ENCODE peak calls at places on chromosomes 3 and 15, in five cellular contexts. J, C, T, R and B are unnamed samples.

GRCh38 chr15:68307131-68307928 is 29.8 kb downstream of the FEM1B start:
- DNase-seq in J (no peak), C (no peak), T (no peak), R (no peak), B (no peak)

GRCh38 chr3:105334138-105334882 is 32.4 kb upstream of the ALCAM start:
- DNase-seq in J (peak; percentile 36), C (no peak), T (no peak), R (no peak), B (no peak)

GRCh38 chr3:113531826-113532697 is at the start of gene SIDT1:
- DNase-seq in J (no peak), C (peak; percentile 16), T (no peak), R (peak; percentile 17), B (no peak)

GRCh38 chr3:63135362-63135761 is 142.7 kb upstream of the SYNPR start:
- DNase-seq in J (no peak), C (no peak), T (no peak), R (no peak), B (no peak)

GRCh38 chr3:67031986-67032385 is 33.9 kb downstream of the KBTBD8 start:
- DNase-seq in J (no peak), C (no peak), T (no peak), R (no peak), B (no peak)

GRCh38 chr3:52367891-52368880 is 52.1 kb downstream of the DNAH1 start:
- DNase-seq in J (no peak), C (no peak), T (no peak), R (no peak), B (no peak)

GRCh38 chr15:96046620-96047240 is 283.8 kb upstream of the NR2F2 start:
- DNase-seq in J (no peak), C (no peak), T (no peak), R (no peak), B (no peak)

GRCh38 chr3:146339262-146339808 is 88.4 kb upstream of the PLSCR4 start:
- DNase-seq in J (peak; percentile 46), C (no peak), T (no peak), R (no peak), B (no peak)

GRCh38 chr3:35448121-35448520 is 191.2 kb upstream of the ARPP21 start:
- DNase-seq in J (no peak), C (no peak), T (no peak), R (no peak), B (no peak)

GRCh38 chr3:49181351-49181750 is 10.0 kb downstream of the KLHDC8B start:
- DNase-seq in J (no peak), C (no peak), T (no peak), R (no peak), B (no peak)

GRCh38 chr15:99441871-99442267 is 123.9 kb upstream of the MEF2A start:
- DNase-seq in J (no peak), C (no peak), T (no peak), R (no peak), B (no peak)

GRCh38 chr3:156036258-156037053 is 83.9 kb upstream of the KCNAB1 start:
- DNase-seq in J (no peak), C (no peak), T (no peak), R (no peak), B (no peak)

GRCh38 chr15:40010681-40011080 is 28.3 kb downstream of the SRP14 start:
- DNase-seq in J (peak; percentile 7), C (no peak), T (no peak), R (peak; percentile 62), B (peak; percentile 23)

GRCh38 chr3:111852540-111852939 is 6.5 kb upstream of the PHLDB2 start:
- DNase-seq in J (peak; percentile 52), C (peak; percentile 47), T (no peak), R (peak; percentile 42), B (no peak)

GRCh38 chr15:49863431-49864205 is 242.8 kb downstream of the DTWD1 start:
- DNase-seq in J (peak; percentile 91), C (no peak), T (no peak), R (peak; percentile 79), B (peak; percentile 66)

GRCh38 chr3:29718661-29719065 is 437.8 kb downstream of the RBMS3 start:
- DNase-seq in J (peak; percentile 24), C (no peak), T (no peak), R (peak; percentile 47), B (no peak)

GRCh38 chr3:105473521-105474223 is 107.0 kb downstream of the ALCAM start:
- DNase-seq in J (peak; percentile 79), C (peak; percentile 36), T (no peak), R (peak; percentile 70), B (peak; percentile 48)

GRCh38 chr15:55110446-55110845 is 86.3 kb downstream of the RSL24D1 start:
- DNase-seq in J (no peak), C (no peak), T (no peak), R (no peak), B (no peak)

GRCh38 chr3:178960191-178960590 is 111.4 kb downstream of the ZMAT3 start:
- DNase-seq in J (no peak), C (no peak), T (no peak), R (no peak), B (peak; percentile 3)

GRCh38 chr15:67341539-67341938 is 87.0 kb downstream of the IQCH start:
- DNase-seq in J (no peak), C (no peak), T (no peak), R (no peak), B (no peak)

GRCh38 chr15:63576441-63576840 is 20.7 kb upstream of the FBXL22 start:
- DNase-seq in J (no peak), C (peak; percentile 34), T (no peak), R (no peak), B (no peak)

GRCh38 chr15:45548753-45549520 is 26.4 kb upstream of the SLC30A4 start:
- DNase-seq in J (no peak), C (no peak), T (no peak), R (no peak), B (no peak)

GRCh38 chr15:65690778-65691177 is 69.0 kb downstream of the SLC24A1 start:
- DNase-seq in J (no peak), C (peak; percentile 14), T (no peak), R (peak; percentile 15), B (no peak)

GRCh38 chr3:27939940-27940339 is 217.8 kb upstream of the EOMES start:
- DNase-seq in J (peak; percentile 20), C (no peak), T (no peak), R (peak; percentile 45), B (no peak)

GRCh38 chr3:18841422-18842343 is 306.6 kb upstream of the KCNH8 start:
- DNase-seq in J (peak; percentile 43), C (no peak), T (no peak), R (peak; percentile 37), B (no peak)

GRCh38 chr15:66950114-66950513 is 115.3 kb upstream of the SMAD3 start:
- DNase-seq in J (no peak), C (no peak), T (no peak), R (no peak), B (no peak)

GRCh38 chr15:86164222-86164898 is 84.7 kb downstream of the AGBL1 start:
- DNase-seq in J (peak; percentile 12), C (no peak), T (peak; percentile 33), R (no peak), B (no peak)

GRCh38 chr3:37174532-37175126 is at the start of gene LRRFIP2:
- DNase-seq in J (peak; percentile 78), C (no peak), T (no peak), R (peak; percentile 56), B (no peak)

GRCh38 chr3:78926523-78926922 is 841.3 kb downstream of the ROBO1 start:
- DNase-seq in J (no peak), C (no peak), T (no peak), R (no peak), B (no peak)

GRCh38 chr15:59168536-59168935 is 38.1 kb upstream of the LDHAL6B start:
- DNase-seq in J (peak; percentile 40), C (no peak), T (no peak), R (peak; percentile 58), B (no peak)

DNA sequence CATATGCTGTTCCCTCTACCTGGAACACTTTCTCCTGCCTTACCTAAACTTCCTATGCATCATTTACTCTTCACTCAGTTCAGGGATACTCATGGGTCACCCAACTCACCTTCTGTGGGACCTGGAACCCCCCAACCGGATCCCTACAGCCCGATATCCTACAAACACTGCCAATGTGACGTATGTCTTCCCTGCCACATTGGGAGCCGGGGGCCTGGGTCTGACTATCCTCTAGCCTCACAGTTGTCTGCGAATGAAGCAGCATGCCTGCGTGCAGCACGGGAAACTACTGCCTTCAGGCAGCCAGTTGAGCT is 405 bp downstream of the NPRL2 start:
- DNase-seq in J (no peak), C (no peak), T (no peak), R (no peak), B (no peak)
- H3K4me3 ChIP-seq in J (peak overlapping the region; percentile 98), C (peak overlapping the region; percentile 72), T (peak overlapping the region; percentile 82), R (peak overlapping the region; percentile 98), B (peak overlapping the region; percentile 97)

GRCh38 chr3:44418549-44418948 is 58.9 kb downstream of the ZNF445 start:
- DNase-seq in J (no peak), C (no peak), T (no peak), R (no peak), B (no peak)
- TF ChIP-seq CTCF in J (peak; percentile 49), C (peak; percentile 24), T (no peak), R (peak; percentile 28), B (peak; percentile 38)

DNA sequence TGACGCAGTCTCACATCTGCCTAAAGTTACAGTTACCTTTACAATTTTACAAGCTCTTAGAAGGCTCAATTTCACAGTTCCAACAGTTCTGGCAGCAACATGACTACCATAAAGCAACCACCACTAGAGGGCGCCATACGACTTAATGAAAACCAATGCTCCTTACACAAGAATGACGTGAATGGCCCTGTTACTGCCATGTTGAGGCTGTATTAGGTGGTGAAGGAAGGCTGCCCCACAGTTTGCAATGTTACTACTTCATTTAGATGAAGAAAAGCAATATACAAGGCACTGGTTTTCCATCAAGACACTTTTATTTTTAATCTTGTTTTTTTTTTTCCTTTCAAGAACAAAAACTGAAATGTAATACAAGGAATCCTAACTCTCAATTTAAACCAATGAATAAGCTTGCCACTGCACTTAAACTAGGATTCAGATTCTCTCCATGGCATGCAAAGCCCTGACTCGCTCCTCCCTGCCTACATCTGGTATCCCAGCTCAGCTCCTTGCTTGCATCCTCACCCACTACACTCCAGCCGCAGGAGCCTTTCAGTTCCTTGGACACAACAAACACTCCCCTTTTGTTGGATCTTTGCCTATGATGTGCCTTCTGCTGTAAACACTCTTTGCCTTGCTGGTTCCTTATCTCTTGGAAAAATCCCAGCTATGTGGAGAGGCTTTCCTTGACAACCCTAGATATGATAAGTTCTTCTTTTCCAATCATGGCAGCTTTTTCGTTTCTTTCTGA is 270.7 kb downstream of the GBE1 start:
- DNase-seq in J (peak; percentile 86), C (peak; percentile 88), T (peak; percentile 74), R (peak; percentile 92), B (peak; percentile 72)
- H3K4me3 ChIP-seq in J (no peak overlapping the region), C (no peak overlapping the region), T (no peak overlapping the region), R (no peak overlapping the region), B (no peak overlapping the region)

GRCh38 chr15:62244762-62245161 is 79.7 kb upstream of the C2CD4B start:
- DNase-seq in J (no peak), C (no peak), T (no peak), R (no peak), B (no peak)
- TF ChIP-seq CTCF in J (no peak), C (no peak), T (no peak), R (no peak), B (no peak)

DNA sequence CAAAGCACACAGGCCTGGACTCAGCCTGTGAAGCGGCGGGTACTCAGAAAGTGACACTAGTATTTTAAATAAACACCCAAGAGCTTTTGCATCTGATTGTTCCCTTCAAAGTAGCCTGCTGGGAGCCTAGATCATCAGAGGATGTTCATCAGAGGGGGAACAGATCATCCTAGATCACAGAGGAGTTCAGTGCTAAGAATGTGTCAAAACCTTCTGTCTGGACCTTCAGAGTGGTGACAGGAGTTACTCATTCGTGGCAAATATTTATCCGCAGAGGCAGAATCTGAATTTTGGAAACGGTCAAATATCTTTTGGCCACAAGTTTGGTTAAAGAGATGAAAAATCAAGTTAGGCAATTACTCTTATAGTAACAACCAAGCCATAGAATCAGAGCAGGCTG is 9.7 kb upstream of the KIF7 start:
- DNase-seq in J (no peak), C (no peak), T (no peak), R (no peak), B (no peak)
- H3K4me3 ChIP-seq in J (no peak overlapping the region), C (no peak overlapping the region), T (peak overlapping the region; percentile 59), R (no peak overlapping the region), B (no peak overlapping the region)